ENCODE peak calls at places on chromosome 22, in eight cellular contexts. R, F, U, L, N, I, W and K are unnamed samples.

GRCh38 chr22:49483281-49483905 is 344.3 kb downstream of the BRD1 start:
- DNase-seq in R (no peak), F (no peak), U (no peak), L (no peak), N (no peak), I (no peak), W (no peak), K (peak)

GRCh38 chr22:21816787-21817496 is 50.5 kb downstream of the MAPK1 start:
- DNase-seq in R (no peak), F (peak), U (peak), L (peak), N (peak), I (peak), W (no peak), K (no peak)

GRCh38 chr22:35657571-35658312 is 9.5 kb downstream of the APOL6 start:
- DNase-seq in R (no peak), F (no peak), U (no peak), L (no peak), N (no peak), I (no peak), W (no peak), K (no peak)

GRCh38 chr22:50175191-50175461 is 4.6 kb downstream of the PANX2 start:
- DNase-seq in R (no peak), F (no peak), U (no peak), L (no peak), N (no peak), I (no peak), W (no peak), K (no peak)

GRCh38 chr22:33562484-33562883 is 357.8 kb downstream of the LARGE1 start:
- DNase-seq in R (no peak), F (no peak), U (no peak), L (no peak), N (no peak), I (no peak), W (no peak), K (no peak)

GRCh38 chr22:45101828-45102227 is 61.9 kb upstream of the NUP50 start:
- DNase-seq in R (peak), F (no peak), U (no peak), L (peak), N (no peak), I (peak), W (peak), K (no peak)

GRCh38 chr22:36546092-36546804 is 17.3 kb upstream of the EIF3D start:
- DNase-seq in R (no peak), F (no peak), U (peak), L (peak), N (no peak), I (no peak), W (no peak), K (no peak)

GRCh38 chr22:37358386-37358785 is 68.9 kb downstream of the ELFN2 start:
- DNase-seq in R (no peak), F (no peak), U (no peak), L (no peak), N (no peak), I (no peak), W (no peak), K (no peak)

GRCh38 chr22:26276530-26277200 is 107.4 kb downstream of the SEZ6L start:
- DNase-seq in R (no peak), F (no peak), U (no peak), L (no peak), N (no peak), I (no peak), W (no peak), K (no peak)

GRCh38 chr22:50656122-50657070 is 16.2 kb upstream of the SHANK3 start:
- DNase-seq in R (no peak), F (no peak), U (no peak), L (peak), N (no peak), I (no peak), W (no peak), K (no peak)

GRCh38 chr22:17890245-17890671 is 116.0 kb upstream of the BID start:
- DNase-seq in R (no peak), F (no peak), U (no peak), L (no peak), N (no peak), I (no peak), W (no peak), K (no peak)

GRCh38 chr22:30297276-30298004 is 8.1 kb upstream of the CASTOR1 start:
- DNase-seq in R (no peak), F (no peak), U (no peak), L (no peak), N (no peak), I (no peak), W (no peak), K (no peak)

GRCh38 chr22:45335021-45335818 is 25.5 kb downstream of the FAM118A start:
- DNase-seq in R (no peak), F (no peak), U (no peak), L (no peak), N (no peak), I (no peak), W (no peak), K (no peak)

GRCh38 chr22:50481440-50482106 is at the start of gene ADM2:
- DNase-seq in R (no peak), F (no peak), U (no peak), L (no peak), N (peak), I (peak), W (no peak), K (no peak)

GRCh38 chr22:41596776-41597634 is 7.4 kb upstream of the PMM1 start:
- DNase-seq in R (peak), F (no peak), U (no peak), L (peak), N (no peak), I (peak), W (peak), K (no peak)

GRCh38 chr22:28813772-28814518 is 13.6 kb upstream of the XBP1 start:
- DNase-seq in R (no peak), F (no peak), U (no peak), L (no peak), N (no peak), I (no peak), W (peak), K (peak)

GRCh38 chr22:44685384-44686056 is 16.5 kb upstream of the PRR5 start:
- DNase-seq in R (peak), F (no peak), U (no peak), L (no peak), N (peak), I (peak), W (peak), K (no peak)

GRCh38 chr22:49331223-49331815 is 496.4 kb downstream of the BRD1 start:
- DNase-seq in R (no peak), F (no peak), U (no peak), L (no peak), N (no peak), I (no peak), W (no peak), K (peak)

GRCh38 chr22:28441720-28442263 is 237.8 kb downstream of the TTC28 start:
- DNase-seq in R (no peak), F (no peak), U (no peak), L (peak), N (no peak), I (no peak), W (no peak), K (no peak)

GRCh38 chr22:29330753-29331152 is 15.3 kb upstream of the RASL10A start:
- DNase-seq in R (no peak), F (no peak), U (no peak), L (peak), N (no peak), I (no peak), W (peak), K (no peak)

GRCh38 chr22:50341977-50342650 is 1.0 kb upstream of the PPP6R2 start:
- DNase-seq in R (peak), F (no peak), U (peak), L (peak), N (peak), I (peak), W (peak), K (peak)

GRCh38 chr22:44473166-44473565 is 24.9 kb downstream of the RTL6 start:
- DNase-seq in R (no peak), F (no peak), U (no peak), L (no peak), N (no peak), I (no peak), W (no peak), K (no peak)

GRCh38 chr22:40200795-40201194 is 23.1 kb downstream of the TNRC6B start:
- DNase-seq in R (no peak), F (no peak), U (no peak), L (no peak), N (no peak), I (no peak), W (no peak), K (no peak)

GRCh38 chr22:48369789-48370507 is 1457.7 kb downstream of the BRD1 start:
- DNase-seq in R (no peak), F (no peak), U (no peak), L (no peak), N (no peak), I (no peak), W (no peak), K (peak)

GRCh38 chr22:30838111-30838510 is 130.5 kb downstream of the MORC2 start:
- DNase-seq in R (no peak), F (no peak), U (no peak), L (no peak), N (no peak), I (no peak), W (no peak), K (peak)

GRCh38 chr22:36287881-36288515 is 35.1 kb downstream of the APOL1 start:
- DNase-seq in R (no peak), F (no peak), U (no peak), L (no peak), N (no peak), I (no peak), W (no peak), K (no peak)

GRCh38 chr22:23419151-23419550 is 160.9 kb downstream of the IGLL1 start:
- DNase-seq in R (no peak), F (no peak), U (no peak), L (no peak), N (no peak), I (no peak), W (no peak), K (no peak)

GRCh38 chr22:39920134-39920743 is 19.4 kb downstream of the GRAP2 start:
- DNase-seq in R (no peak), F (no peak), U (no peak), L (no peak), N (peak), I (no peak), W (no peak), K (no peak)

GRCh38 chr22:36258750-36259619 is 6.1 kb downstream of the APOL1 start:
- DNase-seq in R (no peak), F (no peak), U (no peak), L (peak), N (no peak), I (no peak), W (peak), K (no peak)

GRCh38 chr22:49956418-49956770 is 4.2 kb upstream of the PIM3 start:
- DNase-seq in R (no peak), F (no peak), U (no peak), L (no peak), N (no peak), I (no peak), W (no peak), K (no peak)

GRCh38 chr22:41915035-41915782 is at the start of gene SHISA8:
- DNase-seq in R (no peak), F (no peak), U (no peak), L (peak), N (peak), I (peak), W (peak), K (no peak)

GRCh38 chr22:29872145-29872893 is 10.7 kb upstream of the MTMR3 start:
- DNase-seq in R (no peak), F (no peak), U (no peak), L (no peak), N (no peak), I (no peak), W (no peak), K (no peak)

GRCh38 chr22:29820941-29821789 is 16.9 kb downstream of the ASCC2 start:
- DNase-seq in R (peak), F (no peak), U (peak), L (peak), N (no peak), I (no peak), W (no peak), K (no peak)

GRCh38 chr22:42180349-42180842 is 49.8 kb upstream of the CYP2D6 start:
- DNase-seq in R (peak), F (no peak), U (peak), L (peak), N (peak), I (peak), W (peak), K (no peak)

GRCh38 chr22:22558972-22559603 is at the start of gene PRAME:
- DNase-seq in R (no peak), F (no peak), U (no peak), L (no peak), N (peak), I (peak), W (no peak), K (no peak)

DNA sequence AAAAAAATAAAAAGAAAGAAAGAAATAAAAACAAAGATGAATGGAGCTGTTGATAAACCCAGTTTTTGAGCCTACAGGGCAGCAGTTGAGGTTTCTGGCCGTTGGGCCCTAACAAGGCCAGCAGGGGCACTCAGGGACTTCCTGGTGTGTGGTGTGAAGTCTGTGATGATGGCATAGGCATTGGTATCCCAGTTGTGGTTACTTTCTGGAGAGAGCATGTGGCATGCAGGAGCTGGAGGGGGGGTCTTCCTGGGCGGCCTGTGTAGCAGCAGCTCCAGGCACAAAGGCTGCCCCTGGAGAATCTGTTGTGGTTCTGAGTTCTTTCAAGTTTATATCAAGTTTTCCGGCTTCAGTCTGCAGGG is 2.0 kb upstream of the TXNRD2 start:
- DNase-seq in R (no peak), F (no peak), U (no peak), L (peak), N (no peak), I (no peak), W (no peak), K (no peak)
- H3K4me3 ChIP-seq in R (no peak), F (no peak), U (peak), L (no peak), N (no peak), I (no peak), W (no peak), K (no peak)

GRCh38 chr22:19580291-19580890 is 56.2 kb upstream of the CLDN5 start:
- DNase-seq in R (no peak), F (no peak), U (no peak), L (no peak), N (no peak), I (no peak), W (no peak), K (no peak)
- H3K4me3 ChIP-seq in R (no peak), F (no peak), U (no peak), L (no peak), N (no peak), I (no peak), W (no peak), K (no peak)

GRCh38 chr22:16601437-16602223 is 9.0 kb upstream of the CCT8L2 start:
- DNase-seq in R (no peak), F (no peak), U (no peak), L (no peak), N (no peak), I (peak), W (peak), K (no peak)
- H3K4me3 ChIP-seq in R (peak), F (peak), U (no peak), L (no peak), N (no peak), I (no peak), W (peak), K (peak)

DNA sequence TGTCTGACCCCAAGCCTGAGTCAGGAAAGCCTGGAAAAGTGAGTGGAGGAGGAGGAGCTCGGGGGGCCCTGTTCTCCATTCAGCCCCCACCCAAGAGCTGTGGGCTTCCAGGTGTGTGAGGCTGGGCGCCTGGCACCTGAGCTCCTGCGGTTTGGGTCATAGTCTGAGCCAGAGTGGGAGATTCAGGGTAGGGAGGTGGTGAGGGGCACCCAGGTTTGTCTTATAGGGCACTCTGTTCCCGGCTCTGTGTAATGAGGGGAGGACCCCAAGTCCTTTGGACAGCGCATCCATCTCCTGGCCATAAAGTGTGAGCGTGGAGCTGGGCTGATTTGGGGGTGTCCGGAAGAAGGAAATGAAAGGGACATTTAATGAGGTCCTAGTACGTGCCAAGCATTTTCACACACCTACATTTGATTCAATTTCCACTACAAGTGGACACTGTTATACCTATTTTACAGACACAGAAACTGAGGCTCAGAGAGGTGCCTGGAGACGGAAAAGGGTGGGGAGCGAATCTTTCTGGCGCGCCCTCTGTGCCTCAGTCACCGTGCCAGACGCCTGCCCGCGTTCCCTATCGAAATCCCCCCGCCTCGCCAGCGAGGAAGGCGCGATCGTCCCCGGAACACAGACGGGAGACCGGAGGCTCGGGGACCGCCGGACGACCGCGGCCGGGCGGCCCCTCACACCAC is 1.2 kb downstream of the NPTXR start:
- DNase-seq in R (no peak), F (no peak), U (no peak), L (no peak), N (no peak), I (no peak), W (no peak), K (no peak)
- H3K4me3 ChIP-seq in R (no peak), F (peak), U (peak), L (no peak), N (peak), I (peak), W (peak), K (peak)

DNA sequence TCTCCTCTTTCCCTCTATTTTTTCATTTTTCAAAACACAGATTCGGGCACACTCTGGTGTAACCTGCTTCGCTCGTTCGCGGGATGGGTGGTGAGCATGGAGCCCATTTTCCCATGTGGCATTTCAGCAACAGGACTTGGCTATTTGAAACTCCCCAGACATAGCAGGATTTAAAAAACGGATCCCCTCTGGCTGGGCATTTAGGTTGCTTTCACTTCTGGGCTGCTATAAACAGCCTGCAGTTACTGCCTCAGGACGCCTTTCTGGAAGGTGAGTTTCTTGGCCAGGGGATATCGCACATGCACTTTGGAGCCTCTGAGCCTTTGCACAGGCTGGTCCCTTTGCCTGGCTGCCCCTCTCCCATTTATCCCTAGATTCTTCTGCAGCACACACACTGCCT is 2.8 kb upstream of the MPPED1 start:
- DNase-seq in R (no peak), F (no peak), U (no peak), L (no peak), N (no peak), I (no peak), W (no peak), K (no peak)
- H3K4me3 ChIP-seq in R (no peak), F (no peak), U (no peak), L (no peak), N (no peak), I (no peak), W (no peak), K (no peak)

DNA sequence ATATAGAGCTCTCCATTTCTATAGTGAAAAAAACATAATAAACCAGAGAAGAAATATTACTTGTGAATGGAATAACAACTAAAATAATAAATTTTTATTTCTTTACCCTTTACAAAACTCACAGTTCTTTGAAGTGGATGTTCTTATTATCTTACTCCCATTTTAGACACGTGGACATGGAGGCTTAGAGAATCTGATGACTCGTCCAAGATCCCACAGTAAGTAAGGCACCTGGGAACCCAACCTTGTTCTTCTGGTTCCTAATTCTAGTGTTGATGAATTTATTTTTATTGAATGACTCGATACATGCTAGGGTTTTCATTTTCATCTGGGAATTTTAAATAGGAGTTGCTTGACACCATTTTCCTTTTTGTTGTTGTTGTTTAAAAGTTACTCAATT is 1.8 kb downstream of the BPIFC start:
- DNase-seq in R (no peak), F (no peak), U (no peak), L (no peak), N (no peak), I (no peak), W (no peak), K (no peak)
- H3K4me3 ChIP-seq in R (no peak), F (no peak), U (no peak), L (no peak), N (no peak), I (no peak), W (no peak), K (no peak)

GRCh38 chr22:20428496-20429253 is 8.9 kb downstream of the SCARF2 start:
- DNase-seq in R (no peak), F (no peak), U (no peak), L (no peak), N (no peak), I (no peak), W (no peak), K (peak)
- H3K4me3 ChIP-seq in R (no peak), F (no peak), U (no peak), L (no peak), N (peak), I (peak), W (no peak), K (peak)

GRCh38 chr22:24424901-24425775 is 2.3 kb upstream of the ADORA2A start:
- DNase-seq in R (no peak), F (no peak), U (no peak), L (no peak), N (no peak), I (no peak), W (no peak), K (no peak)
- H3K4me3 ChIP-seq in R (no peak), F (no peak), U (no peak), L (no peak), N (no peak), I (no peak), W (no peak), K (peak)

DNA sequence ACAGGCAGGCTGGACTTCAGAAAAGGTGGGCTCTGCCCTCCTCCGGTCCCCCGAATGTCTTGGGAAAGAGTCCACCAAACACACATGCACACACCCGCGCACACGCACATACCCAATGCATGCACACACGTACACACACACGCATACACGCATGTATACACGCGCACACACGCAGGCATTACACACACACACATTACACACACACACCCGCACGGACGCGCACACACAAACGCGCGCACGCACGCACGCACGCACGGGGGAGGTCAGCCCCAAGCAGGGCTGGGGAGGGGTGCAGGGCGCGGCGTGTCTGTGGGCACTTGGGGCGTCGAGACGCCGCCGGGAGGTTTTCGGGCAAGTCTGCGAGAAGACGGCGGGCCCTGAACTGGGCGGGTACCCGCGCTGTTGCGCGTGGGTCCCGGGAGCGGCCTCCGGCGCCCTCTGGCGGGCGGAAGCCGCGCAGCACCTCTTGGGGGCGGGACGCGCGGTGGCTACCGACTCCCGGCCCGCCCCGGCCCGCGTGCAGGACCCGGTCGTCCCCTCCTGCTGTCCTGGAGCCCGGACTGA is 3.5 kb downstream of the SEPTIN5 start:
- DNase-seq in R (peak), F (no peak), U (no peak), L (peak), N (peak), I (peak), W (peak), K (no peak)
- H3K4me3 ChIP-seq in R (peak), F (peak), U (peak), L (peak), N (peak), I (peak), W (peak), K (peak)

GRCh38 chr22:47291565-47292495 is 529.4 kb downstream of the TBC1D22A start:
- DNase-seq in R (no peak), F (no peak), U (no peak), L (no peak), N (no peak), I (no peak), W (peak), K (peak)
- H3K4me3 ChIP-seq in R (no peak), F (no peak), U (no peak), L (no peak), N (no peak), I (no peak), W (no peak), K (no peak)